ENCODE peak calls at places on chromosome 7, in five cellular contexts. K is mucosa of descending colon, L is fibroblast of mammary gland, Q is stromal cell of bone marrow, D is NCI-H460. V is an unnamed sample.

GRCh38 chr7:100111914-100112313 is 7.2 kb downstream of the TAF6 start:
- DNase-seq in K (no peak), L (no peak), Q (no peak), D (no peak), V (no peak)

GRCh38 chr7:142711722-142712616 is 37.3 kb upstream of the PRSS1 start:
- DNase-seq in K (peak), L (peak), Q (peak), D (no peak), V (peak)

GRCh38 chr7:2613113-2613925 is 18.5 kb upstream of the TTYH3 start:
- DNase-seq in K (no peak), L (no peak), Q (no peak), D (no peak), V (no peak)

GRCh38 chr7:130154131-130154500 is 51.1 kb downstream of the TMEM209 start:
- DNase-seq in K (peak), L (no peak), Q (no peak), D (no peak), V (no peak)

GRCh38 chr7:157337316-157338149 is 729 bp downstream of the DNAJB6 start:
- DNase-seq in K (peak), L (peak), Q (no peak), D (peak), V (peak)

GRCh38 chr7:33400214-33400538 is 270.8 kb downstream of the BBS9 start:
- DNase-seq in K (no peak), L (no peak), Q (no peak), D (no peak), V (no peak)

GRCh38 chr7:7510814-7511213 is 24.9 kb downstream of the COL28A1 start:
- DNase-seq in K (no peak), L (peak), Q (no peak), D (no peak), V (peak)

GRCh38 chr7:818031-818699 is 14.1 kb upstream of the SUN1 start:
- DNase-seq in K (no peak), L (peak), Q (no peak), D (no peak), V (peak)

GRCh38 chr7:102107474-102108104 is 179.1 kb upstream of the SH2B2 start:
- DNase-seq in K (no peak), L (no peak), Q (no peak), D (no peak), V (no peak)

GRCh38 chr7:155360495-155361362 is 63.1 kb downstream of the INSIG1 start:
- DNase-seq in K (no peak), L (no peak), Q (no peak), D (no peak), V (no peak)

GRCh38 chr7:121891731-121892130 is 18.8 kb downstream of the PTPRZ1 start:
- DNase-seq in K (no peak), L (no peak), Q (no peak), D (no peak), V (no peak)

V was measured in AG10803.